ENCODE peak calls at places on chromosomes 11 and 22, in ten cellular contexts. A, Z, B, I, Q, G, D, J, K and F are unnamed samples.

GRCh38 chr22:43085658-43086606 is 3.3 kb downstream of the TTLL1 start:
- DNase-seq in A (no peak), B (no peak), G (no peak), J (no peak), K (no peak), I (no peak), Z (no peak), Q (no peak), D (no peak), F (no peak)

GRCh38 chr11:62544521-62545436 is 1.8 kb downstream of the AHNAK start:
- DNase-seq in K (no peak), Z (peak; percentile 57), G (no peak), I (no peak), B (peak; percentile 45), D (no peak), J (no peak), A (no peak), Q (peak; percentile 44), F (no peak)

GRCh38 chr22:29116397-29117123 is 43.7 kb downstream of the KREMEN1 start:
- DNase-seq in J (no peak), I (no peak), B (no peak), Q (no peak), K (no peak), A (no peak), Z (no peak), G (no peak), D (no peak), F (peak; percentile 13)

GRCh38 chr22:45425531-45426265 is 12.2 kb downstream of the RIBC2 start:
- DNase-seq in J (no peak), K (no peak), I (no peak), Q (no peak), Z (no peak), A (no peak), G (no peak), B (no peak), D (no peak), F (no peak)

GRCh38 chr11:36030707-36031365 is 87.0 kb downstream of the LDLRAD3 start:
- DNase-seq in G (no peak), A (no peak), Z (no peak), D (peak; percentile 74), K (peak; percentile 71), J (no peak), Q (peak; percentile 84), B (peak; percentile 46), I (no peak), F (no peak)

GRCh38 chr11:19714387-19715363 is 2.0 kb downstream of the NAV2 start:
- DNase-seq in K (peak; percentile 24), A (peak; percentile 24), J (no peak), D (peak; percentile 81), I (peak; percentile 54), G (no peak), Q (peak; percentile 66), Z (no peak), B (peak; percentile 74), F (no peak)

GRCh38 chr11:16902182-16902581 is 112.0 kb downstream of the PLEKHA7 start:
- DNase-seq in K (no peak), B (peak; percentile 41), Q (no peak), J (no peak), Z (no peak), A (no peak), G (no peak), D (no peak), I (no peak), F (no peak)

GRCh38 chr11:92782806-92783205 is 186.6 kb upstream of the MTNR1B start:
- DNase-seq in Q (no peak), K (no peak), D (no peak), Z (no peak), B (peak; percentile 3), J (no peak), G (no peak), A (no peak), I (no peak), F (no peak)

GRCh38 chr11:2517016-2517385 is 72.2 kb downstream of the KCNQ1 start:
- DNase-seq in I (peak; percentile 2), B (no peak), D (no peak), Z (no peak), Q (no peak), J (no peak), G (no peak), A (no peak), K (no peak), F (no peak)

GRCh38 chr11:112113539-112114457 is 27.1 kb downstream of the SDHD start:
- DNase-seq in G (no peak), I (peak; percentile 29), K (peak; percentile 38), J (peak; percentile 60), B (peak; percentile 79), Z (peak; percentile 80), D (peak; percentile 70), A (peak; percentile 40), Q (peak; percentile 70), F (peak; percentile 66)

GRCh38 chr11:16096336-16096735 is 260.0 kb downstream of the SOX6 start:
- DNase-seq in B (peak; percentile 44), Z (no peak), G (no peak), J (no peak), D (no peak), Q (no peak), I (no peak), A (no peak), K (no peak), F (no peak)

GRCh38 chr11:1573077-1573846 is 1.2 kb upstream of the DUSP8 start:
- DNase-seq in G (no peak), A (no peak), D (no peak), I (no peak), B (no peak), J (no peak), Z (no peak), Q (no peak), K (no peak), F (no peak)

GRCh38 chr11:35305670-35306382 is 113.5 kb downstream of the SLC1A2 start:
- DNase-seq in Z (peak; percentile 63), J (no peak), I (peak; percentile 26), G (peak; percentile 5), Q (peak; percentile 60), K (no peak), A (peak; percentile 27), B (peak; percentile 53), D (peak; percentile 48), F (no peak)

GRCh38 chr11:60871378-60872061 is 4.2 kb downstream of the ZP1 start:
- DNase-seq in Z (no peak), J (no peak), D (peak; percentile 65), I (no peak), A (peak; percentile 16), G (no peak), Q (peak; percentile 35), K (peak; percentile 32), B (peak; percentile 64), F (no peak)

GRCh38 chr11:27055065-27055682 is 14.6 kb downstream of the BBOX1 start:
- DNase-seq in Z (no peak), A (no peak), K (no peak), Q (peak; percentile 83), D (peak; percentile 65), I (no peak), G (no peak), B (peak; percentile 52), J (no peak), F (no peak)